ENCODE peak calls at places on chromosomes 5 and 9, in five cellular contexts. J, Q, F, G and W are unnamed samples.
A peak's percentile ranks its signal among the peaks of the same experiment; 100 is the strongest.

GRCh38 chr9:88322906-88323566 is 65.2 kb upstream of the SPIN1 start:
- DNase-seq in J (no peak), G (peak; percentile 12), F (peak; percentile 14), Q (no peak), W (no peak)

GRCh38 chr5:171672556-171672955 is 113.1 kb upstream of the SMIM23 start:
- DNase-seq in Q (no peak), G (no peak), F (no peak), J (peak; percentile 53), W (no peak)

GRCh38 chr9:36306481-36307306 is 48.4 kb upstream of the GNE start:
- DNase-seq in F (no peak), J (no peak), G (no peak), Q (no peak), W (no peak)

GRCh38 chr5:157348049-157348400 is 82.1 kb downstream of the CYFIP2 start:
- DNase-seq in Q (no peak), G (no peak), J (peak; percentile 18), F (no peak), W (no peak)

GRCh38 chr9:96015876-96016686 is 140.6 kb downstream of the ERCC6L2 start:
- DNase-seq in Q (no peak), F (no peak), J (no peak), G (no peak), W (no peak)

GRCh38 chr5:130871346-130872086 is 293.5 kb downstream of the HINT1 start:
- DNase-seq in J (no peak), Q (peak; percentile 39), G (peak; percentile 50), F (peak; percentile 38), W (peak; percentile 6)

GRCh38 chr9:136153381-136154065 is 34.8 kb upstream of the TMEM250 start:
- DNase-seq in G (peak; percentile 44), Q (no peak), F (no peak), J (no peak), W (peak; percentile 8)

GRCh38 chr5:168726342-168726741 is 147.2 kb upstream of the PANK3 start:
- DNase-seq in G (no peak), Q (no peak), J (no peak), F (no peak), W (no peak)

GRCh38 chr5:150489358-150490295 is 18.3 kb upstream of the NDST1 start:
- DNase-seq in F (no peak), J (no peak), Q (no peak), G (peak; percentile 88), W (no peak)

GRCh38 chr5:134020188-134020587 is 15.4 kb upstream of the VDAC1 start:
- DNase-seq in F (no peak), Q (no peak), G (no peak), J (no peak), W (no peak)

GRCh38 chr5:148794729-148795590 is 31.5 kb upstream of the ADRB2 start:
- DNase-seq in F (no peak), G (no peak), J (no peak), Q (no peak), W (no peak)

GRCh38 chr5:57176350-57176857 is 2.5 kb downstream of the GPBP1 start:
- DNase-seq in Q (no peak), F (no peak), J (no peak), G (peak; percentile 48), W (no peak)

GRCh38 chr9:101470929-101471328 is 35.4 kb upstream of the ALDOB start:
- DNase-seq in Q (no peak), F (no peak), G (no peak), J (no peak), W (no peak)

GRCh38 chr9:130839237-130840111 is 4.4 kb downstream of the ABL1 start:
- DNase-seq in F (no peak), J (no peak), G (no peak), Q (no peak), W (no peak)

GRCh38 chr9:89274838-89275237 is 36.2 kb upstream of the CKS2 start:
- DNase-seq in Q (no peak), J (no peak), G (no peak), F (no peak), W (no peak)

GRCh38 chr9:13983607-13984006 is 330.3 kb downstream of the NFIB start:
- DNase-seq in G (no peak), F (no peak), J (no peak), Q (no peak), W (no peak)

GRCh38 chr5:77840930-77841329 is 64.8 kb upstream of the TBCA start:
- DNase-seq in F (no peak), Q (no peak), J (no peak), G (no peak), W (no peak)

GRCh38 chr9:97985058-97985861 is 2.1 kb downstream of the ANP32B start:
- DNase-seq in Q (peak; percentile 26), J (no peak), F (peak; percentile 36), G (peak; percentile 60), W (no peak)

GRCh38 chr5:17069995-17070405 is 133.9 kb upstream of the MYO10 start:
- DNase-seq in Q (no peak), G (peak; percentile 4), F (no peak), J (no peak), W (peak; percentile 52)

GRCh38 chr9:114718801-114719221 is 36.8 kb upstream of the TEX48 start:
- DNase-seq in J (no peak), Q (no peak), F (peak; percentile 86), G (peak; percentile 59), W (no peak)

GRCh38 chr9:91360551-91361293 is 996 bp downstream of the AUH start:
- DNase-seq in J (no peak), G (no peak), Q (no peak), F (no peak), W (no peak)

GRCh38 chr5:98997000-98997399 is 68.2 kb upstream of the CHD1 start:
- DNase-seq in J (no peak), G (no peak), Q (no peak), F (no peak), W (no peak)

GRCh38 chr9:91035825-91036208 is 234.2 kb downstream of the SYK start:
- DNase-seq in J (no peak), Q (no peak), F (no peak), G (no peak), W (no peak)